ENCODE peak calls at places on chromosomes 5 and 9, in seven cellular contexts. K, P, M, H, B, O and X are unnamed samples.

GRCh38 chr5:94086194-94086593 is 344.8 kb upstream of the POU5F2 start:
- DNase-seq in K (no peak), P (no peak), M (no peak), H (no peak), B (no peak), O (no peak), X (no peak)

GRCh38 chr9:86027767-86028166 is 71.6 kb downstream of the GOLM1 start:
- DNase-seq in K (no peak), P (no peak), M (no peak), H (no peak), B (no peak), O (no peak), X (no peak)

GRCh38 chr5:169808118-169808581 is 171.1 kb downstream of the DOCK2 start:
- DNase-seq in K (no peak), P (no peak), M (no peak), H (no peak), B (no peak), O (no peak), X (no peak)

GRCh38 chr9:93297659-93298497 is 113.9 kb downstream of the WNK2 start:
- DNase-seq in K (no peak), P (no peak), M (no peak), H (no peak), B (no peak), O (no peak), X (peak)

GRCh38 chr9:116064970-116065369 is 88.6 kb upstream of the PAPPA start:
- DNase-seq in K (no peak), P (no peak), M (no peak), H (no peak), B (no peak), O (no peak), X (no peak)

GRCh38 chr9:134395727-134396257 is 69.5 kb downstream of the RXRA start:
- DNase-seq in K (no peak), P (no peak), M (no peak), H (no peak), B (no peak), O (no peak), X (no peak)

GRCh38 chr5:40240111-40240510 is 439.6 kb upstream of the PTGER4 start:
- DNase-seq in K (no peak), P (no peak), M (no peak), H (no peak), B (no peak), O (no peak), X (no peak)

GRCh38 chr9:73121375-73121935 is 30.2 kb upstream of the ANXA1 start:
- DNase-seq in K (no peak), P (no peak), M (no peak), H (no peak), B (no peak), O (no peak), X (no peak)

GRCh38 chr9:89877051-89878002 is 272.5 kb downstream of the GADD45G start:
- DNase-seq in K (no peak), P (no peak), M (no peak), H (no peak), B (no peak), O (no peak), X (no peak)

GRCh38 chr9:18861599-18862546 is 171.1 kb downstream of the SAXO1 start:
- DNase-seq in K (peak), P (peak), M (no peak), H (peak), B (no peak), O (no peak), X (no peak)

GRCh38 chr9:110255417-110256141 is 728 bp downstream of the TXN start:
- DNase-seq in K (peak), P (peak), M (peak), H (no peak), B (peak), O (no peak), X (peak)

GRCh38 chr5:43646997-43647396 is 44.0 kb downstream of the NNT start:
- DNase-seq in K (no peak), P (peak), M (no peak), H (no peak), B (peak), O (no peak), X (peak)

GRCh38 chr5:145981612-145982571 is 45.5 kb downstream of the SH3RF2 start:
- DNase-seq in K (no peak), P (no peak), M (peak), H (no peak), B (no peak), O (no peak), X (no peak)

GRCh38 chr9:95038666-95039065 is 278.8 kb downstream of the FANCC start:
- DNase-seq in K (no peak), P (no peak), M (no peak), H (no peak), B (no peak), O (no peak), X (no peak)